ENCODE peak calls at places on chromosomes 6 and 20, in six cellular contexts. R is hypothalamus; L is NCI-H774; N is activated CD4-positive, alpha-beta T cell treated with anti-CD3 and anti-CD28 coated beads, Interleukin-2, amount 50 U/mL, for 4 hours; U is NCI-H526; D is mesothelial cell of epicardium. H is an unnamed sample.

GRCh38 chr6:73648166-73648565 is 5.6 kb downstream of the SLC17A5 start:
- DNase-seq in D (no peak), L (no peak), R (no peak), U (no peak), N (no peak), H (no peak)

GRCh38 chr6:17299222-17299621 is 18.1 kb downstream of the RBM24 start:
- DNase-seq in U (no peak), R (no peak), D (no peak), N (no peak), L (no peak), H (no peak)

GRCh38 chr20:63635431-63636141 is 8.7 kb upstream of the GMEB2 start:
- DNase-seq in N (peak), D (no peak), U (no peak), L (no peak), R (no peak), H (no peak)

GRCh38 chr20:36217226-36217625 is 19.1 kb upstream of the AAR2 start:
- DNase-seq in D (no peak), L (no peak), N (no peak), U (peak), R (no peak), H (peak)

GRCh38 chr6:44084231-44085014 is 42.8 kb downstream of the MRPL14 start:
- DNase-seq in R (no peak), D (no peak), L (no peak), U (no peak), N (no peak), H (no peak)

GRCh38 chr20:40191573-40191972 is 497.5 kb downstream of the MAFB start:
- DNase-seq in N (no peak), U (no peak), L (no peak), R (no peak), D (no peak), H (no peak)

GRCh38 chr6:47414517-47415167 is 62.9 kb upstream of the CD2AP start:
- DNase-seq in N (no peak), D (no peak), L (no peak), U (no peak), R (no peak), H (no peak)

GRCh38 chr6:161462148-161462547 is 188.3 kb upstream of the AGPAT4 start:
- DNase-seq in N (no peak), U (no peak), D (no peak), L (no peak), R (no peak), H (no peak)

GRCh38 chr6:142047934-142048592 is 84.7 kb upstream of the GJE1 start:
- DNase-seq in R (no peak), N (no peak), D (no peak), L (no peak), U (no peak), H (no peak)

GRCh38 chr6:106825156-106825555 is 149.4 kb downstream of the CD24 start:
- DNase-seq in U (no peak), R (no peak), N (no peak), L (no peak), D (no peak), H (no peak)

GRCh38 chr20:59825944-59826759 is 107.3 kb downstream of the SYCP2 start:
- DNase-seq in D (no peak), N (no peak), U (peak), R (no peak), L (peak), H (peak)

GRCh38 chr6:137637161-137637560 is 143.0 kb upstream of the OLIG3 start:
- DNase-seq in L (no peak), D (no peak), U (no peak), N (no peak), R (no peak), H (peak)

GRCh38 chr20:56463428-56463827 is 5.0 kb upstream of the RTF2 start:
- DNase-seq in R (no peak), N (no peak), D (no peak), L (no peak), U (no peak), H (no peak)

GRCh38 chr20:61447950-61448349 is 195.9 kb downstream of the CDH4 start:
- DNase-seq in U (no peak), R (no peak), L (no peak), D (peak), N (no peak), H (peak)

GRCh38 chr20:48164566-48165400 is 379.5 kb upstream of the SULF2 start:
- DNase-seq in D (no peak), L (no peak), U (no peak), N (no peak), R (no peak), H (no peak)

GRCh38 chr6:36852481-36853147 is 13.4 kb upstream of the CPNE5 start:
- DNase-seq in L (no peak), R (no peak), D (no peak), N (no peak), U (no peak), H (no peak)

GRCh38 chr20:14498809-14499208 is 161.4 kb upstream of the FLRT3 start:
- DNase-seq in R (no peak), N (no peak), D (no peak), U (peak), L (no peak), H (peak)

GRCh38 chr6:85751374-85752055 is 108.8 kb upstream of the SYNCRIP start:
- DNase-seq in D (no peak), N (no peak), R (no peak), U (no peak), L (no peak), H (no peak)

GRCh38 chr6:4355241-4355640 is 219.9 kb upstream of the ECI2 start:
- DNase-seq in R (no peak), L (no peak), U (no peak), D (no peak), N (no peak), H (no peak)

GRCh38 chr20:45138451-45139300 is 14.4 kb upstream of the WFDC12 start:
- DNase-seq in D (no peak), R (no peak), U (peak), L (peak), N (peak), H (peak)

GRCh38 chr6:133467982-133468380 is 226.8 kb downstream of the EYA4 start:
- DNase-seq in D (no peak), U (no peak), L (no peak), R (no peak), N (no peak), H (no peak)

GRCh38 chr6:168412456-168412855 is 28.5 kb upstream of the SMOC2 start:
- DNase-seq in L (no peak), R (no peak), N (no peak), D (peak), U (no peak), H (no peak)

GRCh38 chr20:34824861-34825529 is 456 bp downstream of the NCOA6 start:
- DNase-seq in U (peak), N (peak), D (peak), R (peak), L (peak), H (peak)